ENCODE peak calls at places on chromosomes 5 and 9, in five cellular contexts. X is A549, Q is K562, H is HepG2, F is GM12878. W is an unnamed sample.

GRCh38 chr5:147819371-147819770 is 12.1 kb downstream of the SPINK1 start:
- DNase-seq in X (no peak), Q (no peak), H (no peak), F (no peak), W (no peak)

GRCh38 chr9:112288029-112288428 is 45.4 kb downstream of the PTBP3 start:
- DNase-seq in X (no peak), H (peak), F (no peak), Q (no peak), W (no peak)

GRCh38 chr9:134709512-134710270 is 68.1 kb downstream of the COL5A1 start:
- DNase-seq in Q (no peak), H (no peak), X (no peak), F (no peak), W (no peak)

GRCh38 chr9:85310531-85311070 is 431.2 kb downstream of the AGTPBP1 start:
- DNase-seq in H (no peak), X (no peak), Q (no peak), F (no peak), W (no peak)

GRCh38 chr9:86731511-86731993 is 215.8 kb downstream of the GAS1 start:
- DNase-seq in X (no peak), Q (no peak), H (no peak), F (no peak), W (no peak)

GRCh38 chr9:106284300-106284699 is 578.7 kb upstream of the ZNF462 start:
- DNase-seq in X (no peak), Q (no peak), F (no peak), H (no peak), W (no peak)

GRCh38 chr5:38598994-38599611 is 42.7 kb upstream of the LIFR start:
- DNase-seq in F (no peak), X (peak), Q (no peak), H (peak), W (no peak)

GRCh38 chr9:76415731-76416130 is 21.5 kb upstream of the RFK start:
- DNase-seq in Q (no peak), X (no peak), H (no peak), F (no peak), W (no peak)

GRCh38 chr5:137233726-137234125 is 265.4 kb downstream of the SPOCK1 start:
- DNase-seq in X (no peak), H (no peak), Q (no peak), F (no peak), W (no peak)

GRCh38 chr9:3541206-3541605 is 15.4 kb upstream of the RFX3 start:
- DNase-seq in F (no peak), H (no peak), Q (no peak), X (no peak), W (no peak)

DNA sequence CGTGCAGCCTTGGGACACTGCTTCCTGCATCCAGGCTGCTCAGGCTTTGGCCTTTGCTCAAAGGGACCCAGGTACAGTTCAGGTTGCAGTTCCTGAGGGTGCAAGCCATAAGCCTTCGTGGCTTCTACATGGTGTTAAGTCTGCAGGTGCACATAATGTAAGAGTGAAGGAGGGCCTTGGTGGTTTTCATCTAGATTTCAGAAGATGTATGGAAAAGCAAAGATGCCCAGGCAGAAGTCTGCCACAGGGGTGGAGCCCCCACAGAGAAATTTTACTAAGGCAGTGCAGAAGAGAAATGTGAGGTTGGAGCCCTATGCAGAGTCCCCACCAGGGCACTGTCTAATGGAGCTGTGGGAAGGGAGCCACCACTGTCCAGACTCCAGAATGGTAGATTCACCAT is 200.9 kb downstream of the ICE1 start:
- DNase-seq in F (no peak), Q (no peak), X (no peak), H (no peak), W (no peak)
- TF ChIP-seq KDM1A in F (no peak), Q (no peak), X (no peak), H (no peak), W (no peak)

DNA sequence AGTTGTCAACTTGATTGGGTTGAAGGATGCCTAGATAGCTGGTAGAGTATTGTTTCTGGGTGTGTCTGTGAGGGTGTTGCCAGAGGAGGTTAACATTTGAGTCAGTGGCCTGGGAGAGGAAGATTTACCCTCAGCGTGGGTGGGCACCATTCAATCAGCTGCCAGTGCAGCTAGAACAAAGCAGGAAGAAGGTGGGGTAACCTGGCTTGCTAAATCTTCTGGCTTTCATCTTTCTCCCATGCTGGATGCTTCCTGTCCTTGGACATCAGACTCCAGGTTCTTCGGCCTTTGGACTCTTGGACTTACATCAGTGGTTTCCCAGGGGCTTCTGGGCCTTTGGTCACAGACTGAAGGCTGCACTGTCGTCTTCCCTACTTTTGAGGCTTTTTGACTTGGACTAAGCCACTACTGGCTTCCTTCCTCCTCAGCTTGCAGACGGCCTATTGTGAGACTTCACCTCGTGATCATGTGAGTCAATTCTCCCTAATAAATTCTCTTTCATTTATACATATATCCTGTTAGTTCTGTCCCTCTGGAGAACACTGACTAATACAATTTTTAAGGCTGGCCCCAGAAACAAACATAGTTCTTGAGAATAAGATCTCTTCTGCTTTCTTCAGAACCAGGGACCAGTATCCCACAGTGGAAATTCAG is 38.1 kb downstream of the PBX3 start:
- DNase-seq in X (no peak), Q (no peak), F (no peak), H (peak), W (no peak)
- TF ChIP-seq KDM1A in X (no peak), Q (no peak), F (no peak), H (no peak), W (no peak)

GRCh38 chr9:98977813-98978212 is 34.1 kb downstream of the COL15A1 start:
- DNase-seq in H (no peak), F (no peak), Q (no peak), X (no peak), W (no peak)
- TF ChIP-seq KDM1A in H (no peak), F (no peak), Q (no peak), X (no peak), W (no peak)

GRCh38 chr9:14071484-14071883 is 242.5 kb downstream of the NFIB start:
- DNase-seq in Q (peak), H (no peak), X (no peak), F (no peak), W (no peak)
- TF ChIP-seq KDM1A in Q (no peak), H (no peak), X (no peak), F (no peak), W (no peak)

W was measured in H1.